ENCODE peak calls at places on chromosomes 13 and 19, in seven cellular contexts. G is activated CD8-positive, alpha-beta T cell treated with anti-CD3 and anti-CD28 coated beads for 36 hours; K is pancreas; S is CD4-positive, alpha-beta T cell; E is mesothelial cell of epicardium; Z is fibroblast of pulmonary artery; L is GM06990. U is an unnamed sample.

GRCh38 chr13:49053215-49053614 is 77.5 kb downstream of the FNDC3A start:
- DNase-seq in S (no peak), L (no peak), G (no peak), K (no peak), E (no peak), Z (no peak), U (no peak)

GRCh38 chr13:111027481-111028439 is 87.3 kb upstream of the ARHGEF7 start:
- DNase-seq in Z (no peak), G (no peak), S (no peak), K (no peak), L (no peak), E (no peak), U (no peak)

GRCh38 chr19:46068345-46069258 is 27.8 kb upstream of the IGFL4 start:
- DNase-seq in L (no peak), K (no peak), G (no peak), E (no peak), Z (peak; percentile 94), S (no peak), U (no peak)

GRCh38 chr13:40352385-40352778 is 314.1 kb downstream of the FOXO1 start:
- DNase-seq in G (no peak), L (no peak), K (no peak), S (no peak), Z (peak; percentile 53), E (no peak), U (no peak)

GRCh38 chr19:41939861-41940442 is 11.7 kb upstream of the ERFL start:
- DNase-seq in Z (no peak), L (peak; percentile 65), S (no peak), E (peak; percentile 58), G (peak; percentile 69), K (no peak), U (no peak)

GRCh38 chr13:33312150-33312908 is 26.8 kb upstream of the STARD13 start:
- DNase-seq in K (no peak), G (no peak), S (no peak), Z (peak; percentile 32), L (no peak), E (no peak), U (no peak)

GRCh38 chr13:98878421-98879126 is 99.3 kb downstream of the DOCK9 start:
- DNase-seq in G (no peak), S (no peak), L (no peak), K (no peak), E (no peak), Z (no peak), U (no peak)

GRCh38 chr13:41668130-41668757 is 210.9 kb downstream of the RGCC start:
- DNase-seq in L (peak; percentile 32), S (no peak), G (peak; percentile 45), Z (peak; percentile 97), K (peak; percentile 53), E (no peak), U (peak; percentile 86)

GRCh38 chr19:44196772-44197171 is 15.6 kb upstream of the ZNF227 start:
- DNase-seq in Z (no peak), S (no peak), E (no peak), L (no peak), K (no peak), G (no peak), U (no peak)
- TF ChIP-seq CTCF in Z (no peak), S (no peak), E (no peak), L (no peak), K (no peak), G (no peak), U (no peak)

GRCh38 chr13:59750860-59751259 is 412.9 kb downstream of the DIAPH3 start:
- DNase-seq in G (no peak), E (peak; percentile 50), S (no peak), Z (peak; percentile 67), L (no peak), K (peak; percentile 9), U (no peak)
- TF ChIP-seq CTCF in G (no peak), E (no peak), S (no peak), Z (no peak), L (no peak), K (no peak), U (no peak)

DNA sequence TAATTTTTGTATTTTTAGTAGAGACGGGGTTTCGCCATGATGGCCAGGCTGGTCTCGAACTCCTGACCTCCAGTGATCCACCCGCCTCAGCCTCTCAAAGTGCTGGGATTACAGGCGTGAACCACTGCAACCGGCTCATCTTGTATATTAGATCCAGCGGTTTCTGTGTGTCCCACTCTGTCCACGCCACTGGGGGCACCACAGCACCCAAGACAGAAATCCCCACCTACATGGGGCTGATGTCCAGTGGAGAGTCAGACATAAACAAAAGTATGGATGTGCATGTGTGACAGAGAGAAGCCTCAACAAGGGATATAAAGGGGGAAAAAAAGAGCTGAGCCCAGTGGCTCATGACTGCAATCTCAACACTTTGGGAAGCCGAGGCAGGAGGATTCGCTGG is 65.8 kb upstream of the ADGRE5 start:
- DNase-seq in Z (no peak), L (no peak), E (no peak), S (no peak), K (no peak), G (no peak), U (no peak)
- TF ChIP-seq CTCF in Z (peak; percentile 16), L (no peak), E (no peak), S (no peak), K (no peak), G (no peak), U (no peak)

GRCh38 chr13:100473087-100473486 is 115.5 kb downstream of the GGACT start:
- DNase-seq in G (no peak), K (no peak), Z (no peak), L (no peak), E (no peak), S (no peak), U (no peak)
- TF ChIP-seq CTCF in G (no peak), K (no peak), Z (no peak), L (no peak), E (no peak), S (no peak), U (no peak)

GRCh38 chr19:49816616-49817015 is 1.5 kb upstream of the MED25 start:
- DNase-seq in K (no peak), L (no peak), S (no peak), Z (no peak), G (no peak), E (no peak), U (no peak)

GRCh38 chr19:49820125-49820524 is 2.0 kb downstream of the MED25 start:
- DNase-seq in G (no peak), L (no peak), S (no peak), Z (peak; percentile 67), K (peak; percentile 75), E (no peak), U (no peak)

GRCh38 chr19:49818691-49819331 is 722 bp downstream of the MED25 start:
- DNase-seq in S (no peak), G (no peak), E (peak; percentile 53), K (peak; percentile 45), L (no peak), Z (no peak), U (no peak)

GRCh38 chr19:49814010-49814409 is 918 bp upstream of the FUZ start:
- DNase-seq in L (no peak), Z (no peak), E (no peak), K (no peak), S (no peak), G (no peak), U (no peak)

GRCh38 chr19:49817964-49818690 is at the start of gene MED25:
- DNase-seq in S (peak; percentile 93), Z (peak; percentile 87), L (peak; percentile 94), E (peak; percentile 92), G (peak; percentile 86), K (peak; percentile 80), U (peak; percentile 77)
- TF ChIP-seq CTCF in S (peak; percentile 38), Z (no peak), L (no peak), E (no peak), G (no peak), K (peak; percentile 25), U (no peak)

DNA sequence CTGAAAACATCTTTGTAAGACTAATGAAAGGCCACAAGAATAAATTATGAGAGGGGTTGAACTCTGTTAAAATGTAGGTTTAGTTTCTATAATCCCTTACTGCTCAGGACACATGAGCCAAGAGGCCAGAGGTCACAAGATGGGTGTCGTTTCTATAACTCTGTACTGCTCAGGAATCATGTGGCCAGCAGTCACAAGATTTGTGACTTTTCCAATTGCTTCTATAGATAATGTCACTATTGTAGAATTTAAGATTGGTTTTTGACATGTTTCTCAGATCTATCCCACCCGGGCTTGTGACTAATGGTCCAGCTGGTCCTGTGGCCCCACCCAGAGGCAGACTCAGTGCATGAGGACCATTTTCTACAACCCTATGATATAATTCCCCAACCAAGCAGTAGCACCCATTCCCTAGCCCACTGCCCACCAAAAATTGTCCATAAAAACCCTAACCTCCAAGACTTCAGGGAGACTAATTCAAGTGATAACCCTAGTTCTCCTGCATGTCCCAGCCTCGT is 662.0 kb upstream of the KLF12 start:
- DNase-seq in Z (no peak), K (no peak), G (no peak), L (no peak), E (no peak), S (no peak), U (no peak)
- TF ChIP-seq CTCF in Z (no peak), K (no peak), G (no peak), L (no peak), E (no peak), S (no peak), U (no peak)

DNA sequence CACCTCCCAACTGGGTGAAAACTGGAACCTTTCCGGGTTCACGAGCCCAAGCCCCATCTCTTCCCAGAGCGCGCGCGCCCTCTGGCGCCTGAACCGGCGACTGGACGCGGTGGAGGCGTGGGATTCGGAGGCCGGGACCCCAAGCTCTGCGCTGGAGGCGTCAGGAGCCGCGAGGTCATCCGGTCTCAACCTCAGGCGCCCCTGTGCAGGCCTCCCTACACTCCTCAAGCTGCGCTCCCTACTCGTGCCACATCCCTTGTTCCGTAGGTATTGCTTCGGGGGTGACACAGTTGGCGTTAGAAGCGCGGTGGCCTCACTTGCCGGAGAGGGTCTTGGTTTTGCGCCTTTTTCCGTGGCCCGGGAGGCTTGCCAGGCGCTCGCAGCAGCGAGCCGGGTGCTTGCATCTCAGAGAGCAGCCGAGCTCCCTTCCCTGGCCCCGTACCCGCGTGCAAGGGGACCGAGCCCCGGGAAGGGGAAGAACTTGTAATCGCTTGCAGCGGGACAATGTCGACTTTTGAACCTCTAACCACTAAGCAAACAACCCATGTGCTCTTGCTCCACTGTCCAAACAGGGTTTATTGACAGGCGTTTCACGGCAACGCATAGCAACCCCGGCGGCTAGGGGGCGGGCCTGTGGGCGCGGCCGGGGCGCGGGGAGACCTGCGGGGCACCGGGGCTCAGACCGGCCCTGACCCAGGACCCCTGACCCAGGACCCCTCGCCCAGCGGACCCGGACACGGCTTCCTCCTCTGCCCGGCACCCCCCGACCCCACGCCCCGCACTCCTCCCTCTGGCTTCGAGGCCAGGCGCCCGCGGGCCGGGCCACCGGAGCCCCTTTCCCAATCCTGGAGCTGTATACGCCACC is 8.5 kb downstream of the CDX2 start:
- DNase-seq in E (no peak), K (peak; percentile 86), Z (peak; percentile 31), G (peak; percentile 62), L (peak; percentile 47), S (no peak), U (peak; percentile 32)
- TF ChIP-seq CTCF in E (peak; percentile 43), K (peak; percentile 56), Z (peak; percentile 22), G (peak; percentile 54), L (peak; percentile 42), S (no peak), U (no peak)

GRCh38 chr13:56558698-56559320 is 581.9 kb upstream of the PRR20A start:
- DNase-seq in S (no peak), G (no peak), E (no peak), L (no peak), K (no peak), Z (no peak), U (no peak)

DNA sequence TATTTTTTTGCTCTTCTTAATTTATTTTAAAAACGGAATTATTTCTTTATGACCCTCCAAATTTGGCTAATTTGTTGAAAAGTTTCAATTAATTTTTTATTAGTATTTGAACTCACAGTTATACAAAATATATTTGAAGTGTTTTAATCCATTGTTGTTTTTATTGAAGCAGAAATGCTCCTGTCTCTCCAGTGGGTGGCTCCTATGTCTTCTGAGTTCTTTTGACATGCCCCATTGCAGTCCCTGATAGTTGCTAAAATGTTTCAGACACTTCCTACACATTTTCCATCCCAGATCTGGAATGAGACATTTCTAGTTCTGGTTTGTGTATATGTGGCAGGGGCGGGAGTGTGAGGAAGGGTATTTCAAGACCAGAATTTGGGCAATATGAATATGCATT is 579.4 kb upstream of the PRR20A start:
- DNase-seq in S (no peak), K (no peak), Z (peak; percentile 35), L (no peak), G (no peak), E (no peak), U (no peak)
- TF ChIP-seq CTCF in S (no peak), K (no peak), Z (peak; percentile 32), L (no peak), G (no peak), E (no peak), U (no peak)

U was measured in prostate gland.